ENCODE peak calls at places on chromosome 1, in four cellular contexts. One of them, this sample, is unnamed.

GRCh38 chr1:231106347-231106746 is 55.5 kb upstream of the TRIM67 start:
- DNase-seq in PC-9: no peak
- DNase-seq in EL: peak
- DNase-seq in GM19239: no peak
- DNase-seq in this sample: no peak

GRCh38 chr1:14521602-14522001 is 76.9 kb upstream of the KAZN start:
- DNase-seq in PC-9: no peak
- DNase-seq in GM19239: no peak
- DNase-seq in EL: no peak
- DNase-seq in this sample: no peak

GRCh38 chr1:109704173-109704572 is 7.9 kb upstream of the GSTM5 start:
- DNase-seq in PC-9: no peak
- DNase-seq in GM19239: no peak
- DNase-seq in EL: no peak
- DNase-seq in this sample: no peak

GRCh38 chr1:162230096-162230495 is 146.6 kb downstream of the SPATA46 start:
- DNase-seq in EL: peak
- DNase-seq in GM19239: no peak
- DNase-seq in PC-9: no peak
- DNase-seq in this sample: no peak

GRCh38 chr1:226982451-226983177 is 42.5 kb downstream of the COQ8A start:
- DNase-seq in GM19239: no peak
- DNase-seq in PC-9: no peak
- DNase-seq in EL: no peak
- DNase-seq in this sample: no peak

GRCh38 chr1:67953301-67953700 is 97.1 kb downstream of the DIRAS3 start:
- DNase-seq in PC-9: no peak
- DNase-seq in EL: no peak
- DNase-seq in GM19239: no peak
- DNase-seq in this sample: no peak

GRCh38 chr1:224201336-224201735 is 18.3 kb downstream of the DEGS1 start:
- DNase-seq in GM19239: no peak
- DNase-seq in EL: no peak
- DNase-seq in PC-9: no peak
- DNase-seq in this sample: no peak

GRCh38 chr1:34611571-34611970 is 143.3 kb upstream of the GJB5 start:
- DNase-seq in PC-9: no peak
- DNase-seq in EL: no peak
- DNase-seq in GM19239: no peak
- DNase-seq in this sample: no peak

GRCh38 chr1:170149971-170150370 is 4.2 kb downstream of the NTMT2 start:
- DNase-seq in PC-9: no peak
- DNase-seq in GM19239: no peak
- DNase-seq in EL: no peak
- DNase-seq in this sample: no peak

GRCh38 chr1:12047120-12047876 is 15.8 kb upstream of the TNFRSF8 start:
- DNase-seq in EL: no peak
- DNase-seq in PC-9: no peak
- DNase-seq in GM19239: no peak
- DNase-seq in this sample: peak

This sample was measured in GM13977.